ENCODE peak calls at places on chromosome 16, in four cellular contexts. F, E, N and C are unnamed samples.

GRCh38 chr16:72990003-72990521 is 57.9 kb downstream of the ZFHX3 start:
- DNase-seq in F (peak; percentile 51), E (no peak), N (peak; percentile 67), C (no peak)

GRCh38 chr16:86497551-86498021 is 12.7 kb upstream of the FOXF1 start:
- DNase-seq in F (no peak), E (no peak), N (no peak), C (no peak)

GRCh38 chr16:84611041-84611440 is 6.8 kb downstream of the COTL1 start:
- DNase-seq in F (no peak), E (no peak), N (no peak), C (no peak)

GRCh38 chr16:67246081-67246944 is 968 bp downstream of the FHOD1 start:
- DNase-seq in F (peak; percentile 84), E (no peak), N (peak; percentile 91), C (no peak)

GRCh38 chr16:72566174-72566573 is 394.2 kb upstream of the PMFBP1 start:
- DNase-seq in F (no peak), E (no peak), N (no peak), C (no peak)

GRCh38 chr16:2966803-2967184 is 2.4 kb upstream of the PAQR4 start:
- DNase-seq in F (no peak), E (no peak), N (no peak), C (no peak)

GRCh38 chr16:67431077-67431804 is at the start of gene HSD11B2:
- DNase-seq in F (peak; percentile 52), E (no peak), N (peak; percentile 81), C (no peak)

GRCh38 chr16:72111653-72112451 is 18.2 kb downstream of the DHX38 start:
- DNase-seq in F (no peak), E (no peak), N (no peak), C (no peak)

GRCh38 chr16:2237552-2238395 is 1.5 kb downstream of the DNASE1L2 start:
- DNase-seq in F (no peak), E (no peak), N (no peak), C (no peak)

GRCh38 chr16:78069913-78070312 is 29.5 kb upstream of the WWOX start:
- DNase-seq in F (no peak), E (no peak), N (no peak), C (no peak)

GRCh38 chr16:71542377-71542776 is 16.2 kb downstream of the CHST4 start:
- DNase-seq in F (peak; percentile 22), E (peak; percentile 56), N (no peak), C (peak; percentile 41)

GRCh38 chr16:1614226-1615102 is 2.3 kb downstream of the CRAMP1 start:
- DNase-seq in F (peak; percentile 28), E (peak; percentile 32), N (peak; percentile 53), C (no peak)

GRCh38 chr16:28210979-28211505 is 723 bp downstream of the XPO6 start:
- DNase-seq in F (peak; percentile 71), E (peak; percentile 73), N (peak; percentile 82), C (no peak)

GRCh38 chr16:88934066-88934667 is 42.8 kb downstream of the CBFA2T3 start:
- DNase-seq in F (peak; percentile 11), E (no peak), N (no peak), C (no peak)

GRCh38 chr16:19068237-19068815 is 912 bp downstream of the COQ7 start:
- DNase-seq in F (no peak), E (peak; percentile 8), N (peak; percentile 16), C (no peak)

GRCh38 chr16:50400312-50400966 is 31.7 kb upstream of the BRD7 start:
- DNase-seq in F (no peak), E (no peak), N (no peak), C (no peak)

GRCh38 chr16:55494994-55495421 is 13.9 kb upstream of the LPCAT2 start:
- DNase-seq in F (no peak), E (no peak), N (peak; percentile 28), C (no peak)

GRCh38 chr16:11735801-11736200 is 6.9 kb downstream of the TXNDC11 start:
- DNase-seq in F (no peak), E (no peak), N (no peak), C (no peak)

GRCh38 chr16:4450921-4451619 is 23.4 kb downstream of the NMRAL1 start:
- DNase-seq in F (no peak), E (no peak), N (no peak), C (no peak)

GRCh38 chr16:56815721-56816120 is 49.3 kb upstream of the SLC12A3 start:
- DNase-seq in F (peak; percentile 27), E (no peak), N (no peak), C (no peak)

GRCh38 chr16:12215302-12216105 is 239.0 kb downstream of the SNX29 start:
- DNase-seq in F (no peak), E (peak; percentile 11), N (no peak), C (peak; percentile 23)

GRCh38 chr16:89034573-89034961 is 57.6 kb upstream of the CBFA2T3 start:
- DNase-seq in F (peak; percentile 0), E (no peak), N (no peak), C (no peak)

GRCh38 chr16:89442990-89443726 is 47.2 kb downstream of the ANKRD11 start:
- DNase-seq in F (no peak), E (no peak), N (peak; percentile 86), C (no peak)

GRCh38 chr16:77674888-77675287 is 47.4 kb upstream of the NUDT7 start:
- DNase-seq in F (no peak), E (no peak), N (no peak), C (no peak)

GRCh38 chr16:19135896-19136438 is 22.2 kb downstream of the ITPRIPL2 start:
- DNase-seq in F (peak; percentile 45), E (no peak), N (no peak), C (no peak)

GRCh38 chr16:2523801-2524231 is 3.6 kb downstream of the AMDHD2 start:
- DNase-seq in F (no peak), E (no peak), N (no peak), C (no peak)

GRCh38 chr16:24699151-24699723 is 30.2 kb upstream of the TNRC6A start:
- DNase-seq in F (no peak), E (no peak), N (no peak), C (no peak)

GRCh38 chr16:72924487-72924886 is 123.4 kb downstream of the ZFHX3 start:
- DNase-seq in F (no peak), E (no peak), N (no peak), C (no peak)

GRCh38 chr16:70750893-70751467 is 50.0 kb downstream of the VAC14 start:
- DNase-seq in F (peak; percentile 69), E (no peak), N (peak; percentile 99), C (no peak)

GRCh38 chr16:89286096-89286495 is 68.6 kb downstream of the ZNF778 start:
- DNase-seq in F (no peak), E (no peak), N (no peak), C (no peak)

GRCh38 chr16:15899538-15900100 is 11.2 kb upstream of the CEP20 start:
- DNase-seq in F (no peak), E (peak; percentile 25), N (peak; percentile 98), C (no peak)

GRCh38 chr16:19935696-19936095 is 51.0 kb upstream of the GPRC5B start:
- DNase-seq in F (no peak), E (no peak), N (no peak), C (no peak)

GRCh38 chr16:24753437-24753836 is 24.0 kb downstream of the TNRC6A start:
- DNase-seq in F (no peak), E (no peak), N (no peak), C (no peak)